ENCODE peak calls at places on chromosomes 6 and 20, in five cellular contexts. T is HL-60, E is SJSA1, F is psoas muscle, B is pancreas. K is an unnamed sample.

GRCh38 chr6:78594667-78595051 is 272.7 kb upstream of the IRAK1BP1 start:
- DNase-seq in T (no peak), E (no peak), F (no peak), B (no peak), K (no peak)

GRCh38 chr6:129733290-129733689 is 23.3 kb upstream of the ARHGAP18 start:
- DNase-seq in T (no peak), E (no peak), F (no peak), B (no peak), K (no peak)

GRCh38 chr6:11144393-11144829 is 32.9 kb upstream of the ERVFRD-1 start:
- DNase-seq in T (peak), E (peak), F (peak), B (peak), K (peak)

GRCh38 chr20:62601172-62601571 is 41.1 kb upstream of the SLCO4A1 start:
- DNase-seq in T (no peak), E (no peak), F (no peak), B (no peak), K (no peak)

GRCh38 chr6:56749632-56750151 is 107.0 kb upstream of the DST start:
- DNase-seq in T (no peak), E (peak), F (no peak), B (no peak), K (no peak)

GRCh38 chr20:51736947-51737346 is 31.2 kb downstream of the ATP9A start:
- DNase-seq in T (no peak), E (no peak), F (no peak), B (no peak), K (no peak)

GRCh38 chr6:23180504-23181293 is 611.3 kb downstream of the HDGFL1 start:
- DNase-seq in T (no peak), E (no peak), F (no peak), B (peak), K (peak)

GRCh38 chr6:138245751-138246150 is 27.5 kb upstream of the PBOV1 start:
- DNase-seq in T (no peak), E (no peak), F (no peak), B (no peak), K (no peak)

GRCh38 chr6:42978487-42978792 is 541 bp downstream of the PEX6 start:
- DNase-seq in T (no peak), E (peak), F (peak), B (no peak), K (peak)

GRCh38 chr6:63643862-63644261 is 8.3 kb downstream of the PHF3 start:
- DNase-seq in T (no peak), E (no peak), F (no peak), B (no peak), K (no peak)

GRCh38 chr6:42745083-42745637 is 743 bp downstream of the TBCC start:
- DNase-seq in T (peak), E (no peak), F (peak), B (peak), K (peak)

DNA sequence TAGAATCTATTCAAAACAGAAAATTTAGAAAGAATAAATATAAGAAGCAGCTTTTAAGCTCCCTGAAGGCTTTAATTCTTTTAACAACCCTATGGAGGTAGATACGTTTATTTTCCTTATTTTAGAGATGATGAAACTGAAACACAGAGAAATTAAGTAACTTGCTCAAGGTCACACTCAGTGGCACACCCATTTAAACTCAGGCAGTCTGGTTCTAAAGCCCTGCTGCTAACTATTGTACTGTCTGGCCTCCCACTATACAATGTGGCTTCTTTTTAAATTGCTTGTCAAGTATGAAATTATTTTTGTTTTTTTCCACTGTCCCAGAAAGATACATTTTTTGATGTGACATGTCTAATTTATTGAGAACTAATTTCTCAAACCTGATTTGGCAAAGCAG is 55.7 kb downstream of the FAM217A start:
- DNase-seq in T (no peak), E (no peak), F (no peak), B (no peak), K (no peak)
- H3K4me3 ChIP-seq in T (peak), E (no peak), F (peak), B (no peak), K (peak)

GRCh38 chr6:75331134-75331533 is 46.5 kb upstream of the TMEM30A start:
- DNase-seq in T (no peak), E (no peak), F (no peak), B (no peak), K (no peak)

GRCh38 chr6:75333811-75334210 is 49.2 kb upstream of the TMEM30A start:
- DNase-seq in T (no peak), E (no peak), F (no peak), B (no peak), K (no peak)

GRCh38 chr6:75327807-75328206 is 43.2 kb upstream of the TMEM30A start:
- DNase-seq in T (no peak), E (no peak), F (no peak), B (no peak), K (no peak)

GRCh38 chr6:75326557-75327258 is 42.1 kb upstream of the TMEM30A start:
- DNase-seq in T (no peak), E (no peak), F (no peak), B (no peak), K (no peak)

GRCh38 chr6:75329703-75330102 is 45.1 kb upstream of the TMEM30A start:
- DNase-seq in T (no peak), E (no peak), F (no peak), B (no peak), K (no peak)
- H3K4me3 ChIP-seq in T (no peak), E (no peak), F (no peak), B (no peak), K (no peak)

GRCh38 chr6:15457121-15457646 is 205.6 kb downstream of the DTNBP1 start:
- DNase-seq in T (no peak), E (no peak), F (no peak), B (no peak), K (no peak)

GRCh38 chr6:15460110-15460727 is 202.6 kb downstream of the DTNBP1 start:
- DNase-seq in T (no peak), E (no peak), F (no peak), B (no peak), K (no peak)

GRCh38 chr6:15461127-15461944 is 201.5 kb downstream of the DTNBP1 start:
- DNase-seq in T (peak), E (no peak), F (no peak), B (no peak), K (no peak)

GRCh38 chr6:15456422-15456821 is 206.4 kb downstream of the DTNBP1 start:
- DNase-seq in T (no peak), E (no peak), F (no peak), B (no peak), K (no peak)

DNA sequence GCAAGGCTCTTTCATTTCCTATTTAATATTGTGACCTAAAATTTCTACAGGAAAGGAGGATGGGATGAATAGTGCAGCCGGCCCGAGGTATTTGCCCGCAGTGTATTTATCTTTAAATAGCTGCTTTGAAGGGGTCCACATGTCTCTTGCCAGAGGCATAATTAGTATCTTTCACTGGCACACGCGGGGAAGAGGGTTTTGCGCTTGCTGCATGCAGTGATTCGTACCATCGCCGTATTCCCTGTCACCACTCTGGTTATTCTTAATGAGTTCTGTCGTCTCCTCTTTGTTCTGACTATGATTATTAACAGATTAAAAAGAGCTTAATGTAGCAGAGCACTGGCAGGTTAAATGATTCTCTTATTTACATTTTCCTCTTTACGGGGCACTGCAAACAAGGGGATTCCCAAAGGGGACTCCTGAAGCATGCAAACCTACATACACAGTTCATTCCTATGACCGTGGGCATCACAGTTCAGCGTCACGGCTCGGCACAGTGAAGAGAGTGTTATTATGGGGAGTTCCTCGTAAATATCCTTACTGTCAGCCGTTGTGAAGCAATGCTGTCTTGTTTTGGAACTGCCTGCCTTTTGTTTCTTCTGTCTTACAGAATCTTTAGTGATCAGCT is 204.8 kb downstream of the DTNBP1 start:
- DNase-seq in T (no peak), E (no peak), F (no peak), B (no peak), K (no peak)
- H3K4me3 ChIP-seq in T (no peak), E (no peak), F (no peak), B (no peak), K (no peak)

DNA sequence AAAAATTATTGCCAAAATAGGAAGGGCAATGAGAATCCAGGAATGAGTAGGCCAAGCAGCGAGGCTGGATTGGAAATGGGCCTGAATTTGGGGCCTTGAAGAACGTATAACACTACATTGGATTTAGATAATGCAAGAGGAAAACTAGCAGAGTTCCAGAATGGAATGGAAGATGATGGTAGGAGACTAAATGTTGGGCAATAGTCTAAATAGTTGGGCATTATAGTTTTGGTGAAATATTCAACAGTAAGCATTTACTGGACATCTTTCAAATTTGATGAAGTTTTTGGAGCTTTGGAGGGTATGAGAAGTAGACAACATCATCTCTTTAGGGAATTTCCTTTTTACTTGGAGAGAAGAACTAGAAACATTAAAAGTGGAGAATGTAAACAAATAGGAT is 3.4 kb upstream of the JARID2 start:
- DNase-seq in T (no peak), E (no peak), F (no peak), B (no peak), K (no peak)
- H3K4me3 ChIP-seq in T (no peak), E (no peak), F (no peak), B (no peak), K (no peak)

GRCh38 chr6:51213806-51214205 is 395.1 kb downstream of the TFAP2B start:
- DNase-seq in T (no peak), E (no peak), F (no peak), B (no peak), K (peak)
- H3K4me3 ChIP-seq in T (no peak), E (no peak), F (no peak), B (no peak), K (peak)

DNA sequence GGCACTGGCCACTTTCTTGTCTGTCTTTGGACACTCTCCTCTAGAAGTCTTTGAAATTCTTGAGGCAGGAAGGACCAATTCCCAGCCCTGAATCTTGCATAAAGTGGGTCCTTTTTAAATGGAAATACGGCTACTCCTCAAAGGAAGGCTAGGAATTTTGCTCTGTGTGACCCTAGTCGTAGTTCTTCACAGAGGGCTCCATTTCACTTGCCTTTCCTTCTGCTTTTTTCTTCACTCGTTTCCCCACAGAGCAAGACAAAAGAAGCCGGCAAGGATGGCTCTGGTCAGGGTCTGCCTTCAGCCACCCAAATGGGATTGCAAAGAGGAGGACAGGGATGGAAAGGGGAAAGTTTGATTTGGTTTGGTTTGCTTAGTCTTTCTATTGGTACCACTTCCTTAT is 25.8 kb downstream of the HLA-E start:
- DNase-seq in T (no peak), E (no peak), F (no peak), B (no peak), K (no peak)
- H3K4me3 ChIP-seq in T (no peak), E (no peak), F (no peak), B (no peak), K (peak)

K was measured in lower lobe of right lung.